ENCODE peak calls at places on chromosomes 7 and 10, in seven cellular contexts. O, D, G, S, Z, I and L are unnamed samples.

GRCh38 chr7:3043544-3044395 is at the start of gene CARD11:
- DNase-seq in O (no peak), G (no peak), S (peak; percentile 57), I (no peak), Z (no peak), D (no peak), L (no peak)

GRCh38 chr7:22002731-22003130 is 57.0 kb upstream of the CDCA7L start:
- DNase-seq in O (no peak), I (no peak), G (no peak), D (no peak), S (no peak), Z (no peak), L (no peak)

GRCh38 chr10:77939561-77940001 is 13.0 kb upstream of the DLG5 start:
- DNase-seq in G (no peak), O (no peak), I (no peak), Z (no peak), S (no peak), D (no peak), L (no peak)

GRCh38 chr7:48096273-48096672 is 7.2 kb downstream of the UPP1 start:
- DNase-seq in O (no peak), I (no peak), G (no peak), S (no peak), D (peak; percentile 28), Z (no peak), L (no peak)

GRCh38 chr7:137462074-137462715 is 118.7 kb upstream of the PTN start:
- DNase-seq in I (no peak), S (no peak), G (no peak), Z (no peak), D (peak; percentile 53), O (no peak), L (no peak)

GRCh38 chr10:97532935-97533671 is 34.4 kb downstream of the UBTD1 start:
- DNase-seq in O (no peak), S (no peak), Z (no peak), I (no peak), D (peak; percentile 42), G (no peak), L (no peak)

GRCh38 chr10:117360994-117361667 is 14.1 kb downstream of the PDZD8 start:
- DNase-seq in G (no peak), S (no peak), D (peak; percentile 64), Z (no peak), I (no peak), O (no peak), L (no peak)

GRCh38 chr10:88528196-88528595 is 54.9 kb downstream of the RNLS start:
- DNase-seq in I (no peak), D (no peak), Z (no peak), O (no peak), G (no peak), S (no peak), L (no peak)

GRCh38 chr7:55130554-55131198 is 111.9 kb downstream of the EGFR start:
- DNase-seq in G (no peak), Z (no peak), O (no peak), I (no peak), S (no peak), D (peak; percentile 96), L (no peak)

GRCh38 chr10:43687373-43687772 is 38.7 kb upstream of the ZNF32 start:
- DNase-seq in Z (no peak), I (no peak), O (no peak), G (no peak), S (no peak), D (no peak), L (no peak)

GRCh38 chr7:155567646-155568334 is 21.4 kb upstream of the CNPY1 start:
- DNase-seq in O (no peak), I (no peak), D (no peak), Z (no peak), G (no peak), S (no peak), L (no peak)

GRCh38 chr10:123795846-123796590 is 95.6 kb downstream of the CPXM2 start:
- DNase-seq in I (no peak), O (no peak), D (no peak), G (no peak), Z (no peak), S (no peak), L (no peak)

GRCh38 chr7:133053321-133053891 is 28.5 kb downstream of the CHCHD3 start:
- DNase-seq in I (no peak), S (peak; percentile 19), D (peak; percentile 97), Z (peak; percentile 76), G (no peak), O (no peak), L (no peak)

GRCh38 chr7:139771001-139771956 is 6.5 kb downstream of the HIPK2 start:
- DNase-seq in D (peak; percentile 96), O (no peak), G (no peak), I (no peak), S (peak; percentile 37), Z (peak; percentile 28), L (no peak)

GRCh38 chr7:21543528-21544302 is 876 bp downstream of the DNAH11 start:
- DNase-seq in S (no peak), D (peak; percentile 17), I (no peak), O (peak; percentile 25), Z (no peak), G (peak; percentile 9), L (no peak)

GRCh38 chr10:29598861-29599311 is 35.9 kb downstream of the SVIL start:
- DNase-seq in Z (peak; percentile 42), O (no peak), D (no peak), G (no peak), S (no peak), I (no peak), L (no peak)

GRCh38 chr7:90383422-90383821 is 19.8 kb upstream of the CLDN12 start:
- DNase-seq in I (no peak), Z (no peak), O (no peak), S (no peak), G (no peak), D (peak; percentile 90), L (no peak)

GRCh38 chr7:31633894-31634494 is 53.0 kb upstream of the PPP1R17 start:
- DNase-seq in O (peak; percentile 69), D (peak; percentile 70), G (peak; percentile 9), Z (no peak), I (peak; percentile 54), S (peak; percentile 30), L (peak; percentile 4)

GRCh38 chr10:12241810-12242529 is 46.0 kb downstream of the CDC123 start:
- DNase-seq in I (no peak), O (no peak), D (no peak), Z (no peak), S (peak; percentile 53), G (no peak), L (no peak)

GRCh38 chr10:118721005-118721876 is 33.5 kb downstream of the CACUL1 start:
- DNase-seq in I (peak; percentile 49), G (no peak), D (peak; percentile 63), O (peak; percentile 17), Z (no peak), S (peak; percentile 61), L (no peak)

GRCh38 chr7:292826-293225 is 2.9 kb downstream of the FOXL3 start:
- DNase-seq in S (no peak), O (no peak), I (no peak), Z (no peak), D (no peak), G (no peak), L (no peak)

GRCh38 chr7:47085491-47086275 is 496.2 kb downstream of the TNS3 start:
- DNase-seq in G (no peak), D (peak; percentile 8), Z (no peak), O (no peak), S (no peak), I (peak; percentile 16), L (no peak)

GRCh38 chr7:139068543-139069399 is 32.9 kb upstream of the ZC3HAV1L start:
- DNase-seq in S (no peak), D (no peak), I (no peak), Z (no peak), O (no peak), G (no peak), L (no peak)

GRCh38 chr10:6518791-6519430 is 61.2 kb downstream of the PRKCQ start:
- DNase-seq in G (no peak), D (no peak), S (no peak), O (no peak), Z (no peak), I (no peak), L (no peak)

GRCh38 chr7:98420966-98421612 is 20.2 kb upstream of the BAIAP2L1 start:
- DNase-seq in G (peak; percentile 47), S (peak; percentile 81), D (peak; percentile 57), I (peak; percentile 93), Z (no peak), O (peak; percentile 90), L (peak; percentile 92)

GRCh38 chr7:137096607-137097006 is 228.2 kb downstream of the CHRM2 start:
- DNase-seq in G (no peak), O (no peak), D (no peak), S (no peak), I (no peak), Z (no peak), L (no peak)

GRCh38 chr7:88276605-88277153 is 30.0 kb downstream of the STEAP4 start:
- DNase-seq in D (no peak), G (no peak), O (no peak), Z (no peak), I (no peak), S (no peak), L (no peak)

GRCh38 chr7:132249591-132249971 is 326.7 kb downstream of the PLXNA4 start:
- DNase-seq in O (no peak), G (no peak), Z (no peak), D (peak; percentile 32), S (peak; percentile 6), I (no peak), L (no peak)

GRCh38 chr7:106499897-106500296 is 161.1 kb downstream of the CCDC71L start:
- DNase-seq in Z (no peak), D (no peak), I (no peak), O (no peak), S (no peak), G (no peak), L (no peak)